ENCODE peak calls at places on chromosomes 12 and 14, in four cellular contexts. One of them, this sample, is unnamed.

GRCh38 chr14:55702501-55702900 is 122.5 kb downstream of the KTN1 start:
- DNase-seq in HEK293T: no peak
- DNase-seq in GM12878: no peak
- DNase-seq in K562: no peak
- DNase-seq in this sample: no peak

GRCh38 chr14:68634346-68634745 is 158.5 kb downstream of the ZFP36L1 start:
- DNase-seq in HEK293T: no peak
- DNase-seq in GM12878: no peak
- DNase-seq in K562: no peak
- DNase-seq in this sample: no peak

GRCh38 chr12:103841690-103842584 is 903 bp upstream of the NT5DC3 start:
- DNase-seq in HEK293T: peak; percentile 30
- DNase-seq in GM12878: no peak
- DNase-seq in K562: peak; percentile 69
- DNase-seq in this sample: peak; percentile 40

GRCh38 chr14:59679872-59680271 is 103.3 kb upstream of the CCDC175 start:
- DNase-seq in HEK293T: no peak
- DNase-seq in GM12878: no peak
- DNase-seq in K562: no peak
- DNase-seq in this sample: no peak

GRCh38 chr14:63562414-63562813 is 19.2 kb upstream of the PPP2R5E start:
- DNase-seq in HEK293T: no peak
- DNase-seq in GM12878: no peak
- DNase-seq in K562: no peak
- DNase-seq in this sample: no peak

GRCh38 chr14:98606816-98607215 is 665.2 kb downstream of the BCL11B start:
- DNase-seq in HEK293T: no peak
- DNase-seq in GM12878: no peak
- DNase-seq in K562: no peak
- DNase-seq in this sample: no peak

GRCh38 chr14:63276492-63277342 is 42.0 kb downstream of the GPHB5 start:
- DNase-seq in HEK293T: peak; percentile 60
- DNase-seq in GM12878: no peak
- DNase-seq in K562: peak; percentile 26
- DNase-seq in this sample: peak; percentile 17

GRCh38 chr12:62722971-62723680 is 211.8 kb downstream of the PPM1H start:
- DNase-seq in HEK293T: no peak
- DNase-seq in GM12878: no peak
- DNase-seq in K562: no peak
- DNase-seq in this sample: no peak

GRCh38 chr12:45727301-45727993 is 2.1 kb upstream of the ARID2 start:
- DNase-seq in HEK293T: peak; percentile 82
- DNase-seq in GM12878: peak; percentile 91
- DNase-seq in K562: peak; percentile 82
- DNase-seq in this sample: peak; percentile 94

GRCh38 chr14:25406818-25407217 is 356.9 kb upstream of the STXBP6 start:
- DNase-seq in HEK293T: peak; percentile 39
- DNase-seq in GM12878: no peak
- DNase-seq in K562: no peak
- DNase-seq in this sample: peak; percentile 68

GRCh38 chr14:68937790-68938514 is 41.1 kb downstream of the ACTN1 start:
- DNase-seq in HEK293T: no peak
- DNase-seq in GM12878: no peak
- DNase-seq in K562: no peak
- DNase-seq in this sample: no peak

GRCh38 chr14:73759183-73759713 is 45.1 kb upstream of the PNMA1 start:
- DNase-seq in HEK293T: peak; percentile 67
- DNase-seq in GM12878: no peak
- DNase-seq in K562: peak; percentile 69
- DNase-seq in this sample: no peak

GRCh38 chr14:68476212-68476964 is 316.5 kb downstream of the ZFP36L1 start:
- DNase-seq in HEK293T: no peak
- DNase-seq in GM12878: peak; percentile 93
- DNase-seq in K562: no peak
- DNase-seq in this sample: peak; percentile 45

GRCh38 chr12:25372969-25373368 is 122.2 kb upstream of the KRAS start:
- DNase-seq in HEK293T: no peak
- DNase-seq in GM12878: no peak
- DNase-seq in K562: no peak
- DNase-seq in this sample: no peak

GRCh38 chr12:14884458-14884878 is 1.2 kb downstream of the MGP start:
- DNase-seq in HEK293T: no peak
- DNase-seq in GM12878: peak; percentile 70
- DNase-seq in K562: no peak
- DNase-seq in this sample: no peak

GRCh38 chr14:93076755-93077154 is 39.0 kb downstream of the ITPK1 start:
- DNase-seq in HEK293T: no peak
- DNase-seq in GM12878: no peak
- DNase-seq in K562: no peak
- DNase-seq in this sample: no peak

GRCh38 chr12:42804928-42805327 is 215.4 kb upstream of the PRICKLE1 start:
- DNase-seq in HEK293T: no peak
- DNase-seq in GM12878: no peak
- DNase-seq in K562: no peak
- DNase-seq in this sample: no peak

GRCh38 chr14:103540816-103541493 is 12.0 kb downstream of the TRMT61A start:
- DNase-seq in HEK293T: no peak
- DNase-seq in GM12878: no peak
- DNase-seq in K562: no peak
- DNase-seq in this sample: no peak

GRCh38 chr14:78135450-78135891 is 34.7 kb upstream of the NRXN3 start:
- DNase-seq in HEK293T: no peak
- DNase-seq in GM12878: no peak
- DNase-seq in K562: no peak
- DNase-seq in this sample: no peak

GRCh38 chr12:42935756-42936155 is 346.2 kb upstream of the PRICKLE1 start:
- DNase-seq in HEK293T: no peak
- DNase-seq in GM12878: no peak
- DNase-seq in K562: no peak
- DNase-seq in this sample: no peak

GRCh38 chr14:59619071-59619470 is 42.5 kb upstream of the CCDC175 start:
- DNase-seq in HEK293T: no peak
- DNase-seq in GM12878: no peak
- DNase-seq in K562: no peak
- DNase-seq in this sample: no peak

GRCh38 chr12:47777741-47778558 is 4.9 kb downstream of the SLC48A1 start:
- DNase-seq in HEK293T: no peak
- DNase-seq in GM12878: no peak
- DNase-seq in K562: peak; percentile 45
- DNase-seq in this sample: no peak

GRCh38 chr12:14111230-14111865 is 129.9 kb upstream of the GRIN2B start:
- DNase-seq in HEK293T: peak; percentile 31
- DNase-seq in GM12878: peak; percentile 33
- DNase-seq in K562: no peak
- DNase-seq in this sample: peak; percentile 1

GRCh38 chr14:65462411-65462810 is 49.9 kb downstream of the FUT8 start:
- DNase-seq in HEK293T: no peak
- DNase-seq in GM12878: peak; percentile 85
- DNase-seq in K562: no peak
- DNase-seq in this sample: no peak

GRCh38 chr14:51789631-51790030 is 70.8 kb upstream of the GNG2 start:
- DNase-seq in HEK293T: no peak
- DNase-seq in GM12878: no peak
- DNase-seq in K562: no peak
- DNase-seq in this sample: no peak

GRCh38 chr12:103745962-103746361 is 95.1 kb downstream of the NT5DC3 start:
- DNase-seq in HEK293T: peak; percentile 28
- DNase-seq in GM12878: no peak
- DNase-seq in K562: no peak
- DNase-seq in this sample: no peak

GRCh38 chr12:64099430-64099829 is 122.7 kb downstream of the KICS2 start:
- DNase-seq in HEK293T: no peak
- DNase-seq in GM12878: no peak
- DNase-seq in K562: no peak
- DNase-seq in this sample: no peak

GRCh38 chr14:78243187-78243586 is 73.0 kb downstream of the NRXN3 start:
- DNase-seq in HEK293T: no peak
- DNase-seq in GM12878: no peak
- DNase-seq in K562: no peak
- DNase-seq in this sample: no peak

GRCh38 chr14:103696466-103697071 is 18.7 kb downstream of the XRCC3 start:
- DNase-seq in HEK293T: no peak
- DNase-seq in GM12878: no peak
- DNase-seq in K562: no peak
- DNase-seq in this sample: no peak

GRCh38 chr14:50380455-50380854 is 16.2 kb downstream of the CDKL1 start:
- DNase-seq in HEK293T: no peak
- DNase-seq in GM12878: no peak
- DNase-seq in K562: no peak
- DNase-seq in this sample: no peak

GRCh38 chr12:124675881-124676688 is 108.7 kb upstream of the NCOR2 start:
- DNase-seq in HEK293T: no peak
- DNase-seq in GM12878: no peak
- DNase-seq in K562: no peak
- DNase-seq in this sample: no peak

GRCh38 chr14:32075636-32076277 is 1.3 kb upstream of the ARHGAP5 start:
- DNase-seq in HEK293T: peak; percentile 34
- DNase-seq in GM12878: no peak
- DNase-seq in K562: no peak
- DNase-seq in this sample: peak; percentile 34

DNA sequence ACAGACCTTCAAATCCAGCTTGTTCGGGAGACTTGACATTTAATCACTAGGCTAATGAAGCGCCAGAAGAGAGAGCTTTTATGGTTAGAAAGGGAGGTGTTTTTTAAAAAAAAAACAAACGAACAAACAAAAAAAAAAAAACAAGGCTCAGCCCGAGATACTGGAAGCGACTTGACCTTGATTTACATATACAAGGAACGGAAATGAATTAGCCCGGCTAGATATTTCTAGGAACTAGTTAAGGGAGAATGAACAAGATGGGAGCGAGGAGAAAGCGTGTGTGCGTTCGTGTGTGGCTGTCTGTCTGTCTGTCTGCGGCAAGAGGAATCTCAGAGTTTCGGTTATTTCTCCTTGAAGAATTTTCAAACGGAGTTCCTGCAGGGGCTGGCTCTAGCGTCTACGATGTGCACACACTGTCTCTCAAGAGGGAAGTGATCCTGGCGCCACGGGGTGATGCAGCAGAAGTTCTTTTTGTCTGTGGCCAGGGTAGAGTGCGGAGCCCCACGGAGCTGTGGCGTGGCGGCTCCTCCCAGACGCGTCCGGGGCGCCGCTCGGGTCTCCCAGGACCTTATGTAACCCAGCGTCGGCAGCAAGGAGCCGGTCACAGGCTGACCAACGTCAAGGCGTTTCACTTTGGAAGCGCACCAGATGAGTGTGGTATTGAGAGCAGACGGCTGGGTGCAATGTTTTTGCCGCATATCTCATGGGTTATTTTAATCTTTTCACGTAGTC is 18.8 kb downstream of the SOCS2 start:
- DNase-seq in HEK293T: peak; percentile 61
- DNase-seq in GM12878: no peak
- DNase-seq in K562: peak; percentile 54
- DNase-seq in this sample: no peak
- TF ChIP-seq FOXK2 in HEK293T: no peak
- TF ChIP-seq FOXK2 in GM12878: no peak
- TF ChIP-seq FOXK2 in K562: peak; percentile 12
- TF ChIP-seq FOXK2 in this sample: no peak

GRCh38 chr12:108418162-108418561 is 79.1 kb upstream of the CMKLR1 start:
- DNase-seq in HEK293T: no peak
- DNase-seq in GM12878: no peak
- DNase-seq in K562: no peak
- DNase-seq in this sample: no peak

GRCh38 chr12:108419949-108420348 is 80.8 kb upstream of the CMKLR1 start:
- DNase-seq in HEK293T: no peak
- DNase-seq in GM12878: no peak
- DNase-seq in K562: no peak
- DNase-seq in this sample: no peak

GRCh38 chr12:108410689-108411088 is 71.6 kb upstream of the CMKLR1 start:
- DNase-seq in HEK293T: no peak
- DNase-seq in GM12878: no peak
- DNase-seq in K562: no peak
- DNase-seq in this sample: no peak

DNA sequence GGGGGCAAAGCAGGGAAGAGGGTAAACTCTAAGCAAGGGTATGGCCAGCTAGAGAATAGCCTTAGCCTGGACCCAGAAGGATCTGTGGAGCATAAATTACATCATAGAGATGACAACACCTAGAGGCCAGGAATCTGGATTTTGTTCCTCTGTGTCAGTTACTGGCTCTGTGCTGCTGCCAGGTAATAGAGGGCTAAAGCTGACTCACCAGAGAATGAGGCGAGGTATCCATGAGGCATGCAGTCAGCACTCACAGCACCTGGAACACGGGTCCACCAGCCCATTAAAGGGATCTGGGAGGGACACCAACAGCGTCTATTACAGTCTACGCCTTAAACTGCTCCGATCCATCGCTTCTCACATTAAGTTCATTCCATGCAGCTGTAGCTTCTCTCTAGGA is 74.9 kb upstream of the CMKLR1 start:
- DNase-seq in HEK293T: no peak
- DNase-seq in GM12878: no peak
- DNase-seq in K562: no peak
- DNase-seq in this sample: no peak
- TF ChIP-seq FOXK2 in HEK293T: no peak
- TF ChIP-seq FOXK2 in GM12878: no peak
- TF ChIP-seq FOXK2 in K562: no peak
- TF ChIP-seq FOXK2 in this sample: no peak

DNA sequence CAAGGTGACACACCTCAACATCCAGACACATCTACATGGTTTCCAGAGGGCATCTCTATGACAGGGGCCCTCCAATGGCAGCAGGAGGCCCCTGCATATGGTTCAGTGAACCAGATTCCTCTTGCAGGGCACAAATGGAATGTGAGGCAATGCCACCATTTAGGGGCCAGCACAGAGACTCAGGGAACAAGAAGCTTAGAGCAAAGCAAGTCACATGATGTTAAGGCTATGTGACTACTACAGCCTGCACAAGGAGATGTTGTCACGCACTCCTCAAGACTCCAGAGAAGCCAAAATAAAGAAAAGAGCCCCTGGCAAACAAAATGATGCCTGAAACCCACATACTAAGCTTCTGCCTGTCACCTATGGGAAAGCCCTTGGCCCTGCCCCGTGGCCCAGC is 95.2 kb downstream of the RBM19 start:
- DNase-seq in HEK293T: no peak
- DNase-seq in GM12878: no peak
- DNase-seq in K562: no peak
- DNase-seq in this sample: no peak
- TF ChIP-seq FOXK2 in HEK293T: no peak
- TF ChIP-seq FOXK2 in GM12878: no peak
- TF ChIP-seq FOXK2 in K562: no peak
- TF ChIP-seq FOXK2 in this sample: no peak

GRCh38 chr12:115847398-115847797 is 430.1 kb downstream of the MED13L start:
- DNase-seq in HEK293T: no peak
- DNase-seq in GM12878: no peak
- DNase-seq in K562: no peak
- DNase-seq in this sample: no peak

GRCh38 chr12:115850924-115851323 is 426.6 kb downstream of the MED13L start:
- DNase-seq in HEK293T: no peak
- DNase-seq in GM12878: no peak
- DNase-seq in K562: no peak
- DNase-seq in this sample: no peak

GRCh38 chr12:115849262-115849943 is 428.1 kb downstream of the MED13L start:
- DNase-seq in HEK293T: no peak
- DNase-seq in GM12878: no peak
- DNase-seq in K562: no peak
- DNase-seq in this sample: no peak

GRCh38 chr12:115857160-115857920 is 420.2 kb downstream of the MED13L start:
- DNase-seq in HEK293T: no peak
- DNase-seq in GM12878: no peak
- DNase-seq in K562: no peak
- DNase-seq in this sample: no peak

GRCh38 chr12:115852054-115852453 is 425.4 kb downstream of the MED13L start:
- DNase-seq in HEK293T: no peak
- DNase-seq in GM12878: no peak
- DNase-seq in K562: no peak
- DNase-seq in this sample: no peak
- TF ChIP-seq FOXK2 in HEK293T: no peak
- TF ChIP-seq FOXK2 in GM12878: no peak
- TF ChIP-seq FOXK2 in K562: no peak
- TF ChIP-seq FOXK2 in this sample: no peak

This sample was measured in HepG2.